ENCODE peak calls at places on chromosome 6, in five cellular contexts. M, V, X, C and O are unnamed samples.

GRCh38 chr6:36873612-36874011 is 991 bp downstream of the PPIL1 start:
- DNase-seq in M (no peak), V (peak; percentile 29), X (peak; percentile 42), C (no peak), O (no peak)

GRCh38 chr6:155185544-155185943 is 78.3 kb upstream of the CLDN20 start:
- DNase-seq in M (peak; percentile 35), V (no peak), X (no peak), C (no peak), O (peak; percentile 13)

GRCh38 chr6:67210450-67210849 is 1424.6 kb upstream of the ADGRB3 start:
- DNase-seq in M (no peak), V (no peak), X (no peak), C (no peak), O (no peak)

GRCh38 chr6:66558189-66558588 is 851.2 kb upstream of the EYS start:
- DNase-seq in M (no peak), V (no peak), X (no peak), C (no peak), O (no peak)

GRCh38 chr6:169700296-169700695 is 1.5 kb downstream of the WDR27 start:
- DNase-seq in M (peak; percentile 22), V (no peak), X (no peak), C (no peak), O (no peak)

GRCh38 chr6:100810015-100810414 is 71.1 kb downstream of the ASCC3 start:
- DNase-seq in M (no peak), V (no peak), X (no peak), C (no peak), O (no peak)

GRCh38 chr6:169168706-169169105 is 84.9 kb downstream of the THBS2 start:
- DNase-seq in M (no peak), V (no peak), X (no peak), C (no peak), O (no peak)

GRCh38 chr6:41935685-41936072 is 5.9 kb downstream of the CCND3 start:
- DNase-seq in M (no peak), V (no peak), X (no peak), C (no peak), O (no peak)

GRCh38 chr6:124962617-124963415 is 579 bp downstream of the RNF217 start:
- DNase-seq in M (no peak), V (no peak), X (no peak), C (peak; percentile 68), O (no peak)

GRCh38 chr6:14396826-14397517 is 279.4 kb downstream of the CD83 start:
- DNase-seq in M (peak; percentile 69), V (no peak), X (peak; percentile 11), C (peak; percentile 55), O (no peak)

GRCh38 chr6:43986177-43986825 is 141.0 kb downstream of the MRPL14 start:
- DNase-seq in M (no peak), V (no peak), X (no peak), C (no peak), O (no peak)

GRCh38 chr6:64782877-64783276 is 924.1 kb downstream of the EYS start:
- DNase-seq in M (no peak), V (no peak), X (no peak), C (no peak), O (no peak)

GRCh38 chr6:6497541-6497940 is 91.0 kb upstream of the LY86 start:
- DNase-seq in M (no peak), V (no peak), X (no peak), C (no peak), O (no peak)

GRCh38 chr6:73854998-73855718 is 159.2 kb downstream of the CD109 start:
- DNase-seq in M (peak; percentile 77), V (peak; percentile 41), X (peak; percentile 49), C (no peak), O (no peak)